ENCODE peak calls at places on chromosomes 12 and 14, in six cellular contexts. H is GM23248, T is neural progenitor cell, X is MM.1S, Q is PC-3, E is SK-N-SH. G is an unnamed sample.
A peak's percentile ranks its signal among the peaks of the same experiment; 100 is the strongest.

GRCh38 chr12:75086086-75087038 is 123.3 kb downstream of the KCNC2 start:
- DNase-seq in H (peak; percentile 82), T (no peak), Q (no peak), E (no peak), X (no peak), G (no peak)

GRCh38 chr14:56555921-56556570 is 23.6 kb upstream of the TMEM260 start:
- DNase-seq in H (peak; percentile 38), X (peak; percentile 23), Q (peak; percentile 86), E (peak; percentile 11), T (peak; percentile 55), G (peak; percentile 31)

GRCh38 chr14:104520620-104521410 is 58.7 kb upstream of the C14orf180 start:
- DNase-seq in H (no peak), T (no peak), Q (no peak), X (no peak), E (no peak), G (no peak)

GRCh38 chr14:98160901-98161300 is 1111.1 kb downstream of the BCL11B start:
- DNase-seq in H (no peak), Q (no peak), T (no peak), E (no peak), X (no peak), G (no peak)

GRCh38 chr12:114869091-114869834 is 185.3 kb upstream of the TBX3 start:
- DNase-seq in T (peak; percentile 24), E (peak; percentile 75), Q (peak; percentile 42), H (peak; percentile 72), X (no peak), G (no peak)

GRCh38 chr12:25801621-25802243 is 156.8 kb upstream of the RASSF8 start:
- DNase-seq in T (no peak), E (no peak), H (no peak), Q (peak; percentile 50), X (no peak), G (no peak)

GRCh38 chr14:52067873-52068740 is 752 bp downstream of the NID2 start:
- DNase-seq in Q (peak; percentile 26), X (no peak), H (peak; percentile 80), T (peak; percentile 65), E (peak; percentile 62), G (no peak)

GRCh38 chr14:100537701-100538565 is 49.3 kb downstream of the BEGAIN start:
- DNase-seq in H (no peak), Q (no peak), E (peak; percentile 39), T (no peak), X (no peak), G (no peak)

GRCh38 chr14:67557118-67557517 is 24.0 kb downstream of the PLEKHH1 start:
- DNase-seq in T (no peak), E (no peak), X (peak; percentile 52), H (no peak), Q (no peak), G (no peak)

GRCh38 chr14:89572566-89573398 is 155.7 kb upstream of the FOXN3 start:
- DNase-seq in H (no peak), X (no peak), E (no peak), T (no peak), Q (peak; percentile 2), G (no peak)

GRCh38 chr12:77116277-77116676 is 50.9 kb upstream of the E2F7 start:
- DNase-seq in X (no peak), E (no peak), Q (no peak), T (no peak), H (peak; percentile 40), G (no peak)

GRCh38 chr12:105322070-105322469 is 8.4 kb upstream of the C12orf75 start:
- DNase-seq in T (no peak), H (peak; percentile 94), Q (no peak), X (no peak), E (no peak), G (no peak)

GRCh38 chr14:34539407-34540180 is at the start of gene EAPP:
- DNase-seq in X (peak; percentile 89), T (peak; percentile 98), Q (peak; percentile 98), H (peak; percentile 99), E (peak; percentile 96), G (peak; percentile 96)

GRCh38 chr14:34537677-34538009 is 1.9 kb downstream of the EAPP start:
- DNase-seq in Q (no peak), E (no peak), X (no peak), H (no peak), T (no peak), G (no peak)

GRCh38 chr14:34538871-34539406 is 562 bp downstream of the EAPP start:
- DNase-seq in T (no peak), Q (peak; percentile 8), E (no peak), H (peak; percentile 27), X (no peak), G (no peak)

GRCh38 chr14:34536951-34537676 is 2.4 kb downstream of the EAPP start:
- DNase-seq in E (no peak), T (no peak), Q (no peak), H (peak; percentile 28), X (no peak), G (no peak)
- H3K4me3 ChIP-seq in E (peak overlapping the region; percentile 3), T (no peak overlapping the region), Q (peak overlapping the region; percentile 5), H (no peak overlapping the region), X (no peak overlapping the region), G (no peak overlapping the region)

GRCh38 chr14:21090940-21091663 is 7.4 kb downstream of the ZNF219 start:
- DNase-seq in T (no peak), E (peak; percentile 36), X (no peak), Q (no peak), H (no peak), G (no peak)

GRCh38 chr14:21089271-21089670 is 9.2 kb downstream of the ZNF219 start:
- DNase-seq in E (peak; percentile 16), Q (no peak), X (no peak), H (no peak), T (no peak), G (no peak)

GRCh38 chr14:21089877-21090193 is 8.6 kb downstream of the ZNF219 start:
- DNase-seq in E (no peak), X (no peak), H (no peak), T (no peak), Q (no peak), G (no peak)

GRCh38 chr14:21091784-21092146 is 6.7 kb downstream of the ZNF219 start:
- DNase-seq in Q (no peak), H (no peak), T (no peak), X (no peak), E (peak; percentile 35), G (no peak)

DNA sequence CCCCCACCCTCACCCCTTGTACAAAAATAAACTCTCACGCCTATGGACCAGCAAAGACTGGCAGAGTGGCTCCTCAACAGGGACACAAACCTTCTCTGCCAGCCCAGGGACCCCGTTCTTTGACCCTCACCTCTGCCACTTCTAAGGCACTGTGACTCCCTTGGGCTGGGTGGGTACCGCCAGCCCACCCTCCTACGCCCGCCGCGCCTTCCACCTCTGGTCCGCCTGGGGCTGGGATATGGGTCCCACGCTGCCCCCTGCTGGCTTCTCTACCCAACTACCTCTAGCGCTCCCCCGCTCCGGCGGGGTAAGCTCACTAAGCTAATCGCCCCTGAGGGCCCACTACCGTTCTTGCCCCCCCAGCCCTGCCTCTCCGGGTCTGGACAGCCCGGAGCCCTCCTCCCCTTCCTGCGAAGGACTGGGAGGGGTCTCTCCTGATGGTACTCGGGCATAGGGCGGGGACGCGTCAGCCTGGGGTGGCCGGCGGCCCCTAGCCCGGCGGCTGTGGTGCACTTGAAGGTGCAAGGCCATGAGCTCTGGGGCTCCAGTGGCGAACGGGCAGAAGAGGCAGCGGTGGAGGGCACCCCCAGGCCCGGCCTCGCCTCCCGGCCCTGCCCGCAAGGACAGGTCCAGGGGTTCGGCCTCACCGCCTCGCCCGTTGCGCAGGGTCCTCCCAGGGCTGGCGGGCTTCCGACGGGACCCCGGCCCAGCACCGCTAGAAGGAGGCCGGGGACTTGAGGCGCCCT is 8.1 kb downstream of the ZNF219 start:
- DNase-seq in X (no peak), H (no peak), E (peak; percentile 87), Q (no peak), T (peak; percentile 66), G (peak; percentile 39)
- TF ChIP-seq EZH2phosphoT487 in X (no peak), H (no peak), E (no peak), Q (no peak), T (no peak), G (no peak)

GRCh38 chr14:68922886-68923285 is 56.2 kb downstream of the ACTN1 start:
- DNase-seq in Q (no peak), X (no peak), H (no peak), E (no peak), T (no peak), G (no peak)

GRCh38 chr14:68922201-68922613 is 56.9 kb downstream of the ACTN1 start:
- DNase-seq in T (no peak), X (no peak), H (no peak), Q (no peak), E (peak; percentile 65), G (no peak)

GRCh38 chr14:68925373-68925772 is 53.7 kb downstream of the ACTN1 start:
- DNase-seq in T (no peak), E (no peak), X (no peak), H (no peak), Q (no peak), G (no peak)

GRCh38 chr14:68926236-68926635 is 52.9 kb downstream of the ACTN1 start:
- DNase-seq in X (no peak), E (no peak), T (no peak), Q (peak; percentile 36), H (no peak), G (peak; percentile 23)

DNA sequence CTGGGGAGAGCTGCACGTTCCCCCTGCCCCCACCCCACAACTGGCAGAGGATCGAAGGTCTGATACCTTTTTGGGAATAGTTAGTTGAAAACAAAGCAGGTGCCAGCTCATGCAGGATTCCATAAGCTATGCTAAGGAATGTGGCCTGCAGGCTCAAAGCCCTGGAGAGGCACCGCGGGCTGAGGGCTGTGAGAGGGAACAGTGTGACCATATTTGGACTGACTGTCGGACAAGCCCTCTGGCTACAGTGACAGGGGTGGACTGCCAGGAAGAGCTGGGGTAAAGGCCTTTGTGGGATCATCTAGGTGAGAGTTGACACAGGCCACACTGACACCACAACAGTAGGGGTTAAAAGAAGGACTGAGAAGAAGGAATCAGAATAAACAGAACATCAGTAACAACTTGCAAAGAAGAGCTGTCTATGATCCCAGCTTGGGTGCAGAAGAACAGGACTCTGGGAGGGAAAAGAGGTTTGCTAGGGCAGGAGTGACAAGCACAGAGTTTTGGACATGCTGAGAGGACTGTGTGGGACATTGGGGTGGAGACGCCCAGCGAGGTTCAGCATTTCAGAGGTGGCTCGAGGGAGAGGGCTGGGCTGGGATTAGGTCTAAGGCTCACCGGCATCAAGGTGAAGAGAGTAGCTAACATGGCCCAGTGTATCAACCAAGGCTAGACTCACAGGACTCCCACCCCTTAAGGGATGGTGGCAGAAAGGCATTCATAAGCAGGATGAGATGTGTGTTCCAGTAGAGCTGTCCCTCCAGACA is 54.5 kb downstream of the ACTN1 start:
- DNase-seq in X (no peak), T (peak; percentile 58), Q (peak; percentile 39), E (no peak), H (no peak), G (no peak)
- H3K27ac ChIP-seq in X (no peak overlapping the region), T (no peak overlapping the region), Q (no peak overlapping the region), E (no peak overlapping the region), H (no peak overlapping the region), G (no peak overlapping the region)

GRCh38 chr12:123442774-123443173 is 6.3 kb upstream of the RILPL2 start:
- DNase-seq in T (no peak), X (no peak), Q (no peak), E (no peak), H (no peak), G (no peak)

GRCh38 chr12:123445388-123446344 is 9.2 kb upstream of the RILPL2 start:
- DNase-seq in Q (peak; percentile 67), X (no peak), E (no peak), T (no peak), H (peak; percentile 76), G (no peak)

GRCh38 chr12:123444396-123445026 is 8.0 kb upstream of the RILPL2 start:
- DNase-seq in Q (no peak), T (no peak), H (peak; percentile 86), E (no peak), X (no peak), G (no peak)

GRCh38 chr12:123436017-123436964 is at the start of gene RILPL2:
- DNase-seq in T (peak; percentile 76), Q (peak; percentile 64), H (peak; percentile 93), X (peak; percentile 49), E (peak; percentile 88), G (peak; percentile 83)

GRCh38 chr12:123441523-123442164 is 5.2 kb upstream of the RILPL2 start:
- DNase-seq in T (no peak), H (no peak), Q (no peak), E (no peak), X (peak; percentile 63), G (no peak)
- H3K4me3 ChIP-seq in T (no peak overlapping the region), H (no peak overlapping the region), Q (no peak overlapping the region), E (no peak overlapping the region), X (peak overlapping the region; percentile 30), G (no peak overlapping the region)